ENCODE peak calls at places on chromosomes 11 and 22, in ten cellular contexts. J is CD8-positive, alpha-beta memory T cell; M is mesenchymal stem cell; C is breast epithelium; W is heart right ventricle; L is neural progenitor cell; V is GM23338; F is CD4-positive, alpha-beta memory T cell; T is tibial nerve; Q is left ventricle myocardium inferior. B is an unnamed sample.

GRCh38 chr11:1390603-1391164 is 950 bp downstream of the BRSK2 start:
- DNase-seq in J (no peak), M (peak; percentile 15), C (no peak), W (peak; percentile 60), L (peak; percentile 90), V (peak; percentile 65), F (no peak), T (no peak), Q (peak; percentile 57), B (no peak)

GRCh38 chr11:1078191-1078601 is 3.5 kb downstream of the MUC2 start:
- DNase-seq in J (no peak), M (no peak), C (no peak), W (peak; percentile 11), L (peak; percentile 1), V (no peak), F (no peak), T (no peak), Q (no peak), B (peak; percentile 12)

GRCh38 chr11:14373941-14374646 is 15.1 kb upstream of the RRAS2 start:
- DNase-seq in J (no peak), M (no peak), C (peak; percentile 53), W (no peak), L (no peak), V (no peak), F (no peak), T (peak; percentile 28), Q (no peak), B (peak; percentile 26)

GRCh38 chr11:72389116-72389515 is 45.2 kb downstream of the CLPB start:
- DNase-seq in J (no peak), M (no peak), C (no peak), W (no peak), L (no peak), V (no peak), F (no peak), T (no peak), Q (no peak), B (no peak)

GRCh38 chr11:80097146-80097545 is 656.3 kb upstream of the TENM4 start:
- DNase-seq in J (no peak), M (no peak), C (no peak), W (no peak), L (no peak), V (no peak), F (no peak), T (no peak), Q (no peak), B (no peak)

GRCh38 chr11:14378171-14378570 is 19.2 kb upstream of the RRAS2 start:
- DNase-seq in J (no peak), M (no peak), C (no peak), W (no peak), L (no peak), V (no peak), F (no peak), T (no peak), Q (no peak), B (no peak)

GRCh38 chr11:80727315-80727714 is 1286.5 kb upstream of the TENM4 start:
- DNase-seq in J (no peak), M (peak; percentile 28), C (no peak), W (no peak), L (peak; percentile 60), V (peak; percentile 81), F (no peak), T (no peak), Q (no peak), B (no peak)

GRCh38 chr11:78698612-78699011 is 123.9 kb upstream of the NARS2 start:
- DNase-seq in J (no peak), M (no peak), C (no peak), W (peak; percentile 46), L (no peak), V (no peak), F (no peak), T (peak; percentile 52), Q (peak; percentile 66), B (no peak)

GRCh38 chr11:93525601-93526000 is 17.6 kb downstream of the SMCO4 start:
- DNase-seq in J (no peak), M (peak; percentile 51), C (no peak), W (no peak), L (no peak), V (no peak), F (no peak), T (no peak), Q (no peak), B (no peak)

GRCh38 chr11:36817336-36817965 is 219.4 kb upstream of the RAG2 start:
- DNase-seq in J (no peak), M (peak; percentile 50), C (no peak), W (no peak), L (no peak), V (no peak), F (no peak), T (no peak), Q (no peak), B (no peak)

GRCh38 chr11:117921893-117922292 is 7.3 kb downstream of the TMPRSS13 start:
- DNase-seq in J (no peak), M (no peak), C (no peak), W (no peak), L (no peak), V (no peak), F (no peak), T (no peak), Q (no peak), B (no peak)

GRCh38 chr11:83159901-83160865 is 3.3 kb downstream of the PCF11 start:
- DNase-seq in J (no peak), M (peak; percentile 39), C (peak; percentile 55), W (no peak), L (no peak), V (no peak), F (no peak), T (no peak), Q (no peak), B (no peak)
- H3K4me3 ChIP-seq in J (peak overlapping the region; percentile 100), M (peak overlapping the region; percentile 86), C (peak overlapping the region; percentile 99), W (peak overlapping the region; percentile 86), L (peak overlapping the region; percentile 91), V (peak overlapping the region; percentile 92), F (peak overlapping the region; percentile 42), T (peak overlapping the region; percentile 84), Q (peak overlapping the region; percentile 91), B (peak overlapping the region; percentile 98)

GRCh38 chr22:31896472-31896871 is 47.9 kb upstream of the YWHAH start:
- DNase-seq in J (no peak), M (no peak), C (no peak), W (no peak), L (no peak), V (no peak), F (no peak), T (no peak), Q (no peak), B (no peak)

GRCh38 chr22:31893460-31893859 is 50.9 kb upstream of the YWHAH start:
- DNase-seq in J (no peak), M (no peak), C (no peak), W (no peak), L (no peak), V (no peak), F (no peak), T (no peak), Q (no peak), B (no peak)

GRCh38 chr22:31895317-31896133 is 48.8 kb upstream of the YWHAH start:
- DNase-seq in J (no peak), M (no peak), C (no peak), W (no peak), L (no peak), V (no peak), F (no peak), T (no peak), Q (no peak), B (no peak)

GRCh38 chr22:31892080-31892433 is 52.3 kb upstream of the YWHAH start:
- DNase-seq in J (no peak), M (no peak), C (no peak), W (no peak), L (no peak), V (no peak), F (no peak), T (no peak), Q (no peak), B (no peak)

GRCh38 chr22:31891366-31892079 is 52.8 kb upstream of the YWHAH start:
- DNase-seq in J (no peak), M (peak; percentile 29), C (no peak), W (no peak), L (peak; percentile 18), V (no peak), F (no peak), T (no peak), Q (no peak), B (no peak)
- H3K27ac ChIP-seq in J (no peak overlapping the region), M (no peak overlapping the region), C (no peak overlapping the region), W (no peak overlapping the region), L (peak overlapping the region; percentile 57), V (peak overlapping the region; percentile 43), F (no peak overlapping the region), T (peak overlapping the region; percentile 7), Q (no peak overlapping the region), B (no peak overlapping the region)

GRCh38 chr11:123525072-123525471 is 95.0 kb downstream of the GRAMD1B start:
- DNase-seq in J (no peak), M (no peak), C (no peak), W (no peak), L (no peak), V (no peak), F (no peak), T (no peak), Q (no peak), B (no peak)
- H3K4me3 ChIP-seq in J (no peak overlapping the region), M (peak overlapping the region; percentile 76), C (peak overlapping the region; percentile 38), W (no peak overlapping the region), L (no peak overlapping the region), V (no peak overlapping the region), F (no peak overlapping the region), T (peak overlapping the region; percentile 38), Q (peak overlapping the region; percentile 59), B (no peak overlapping the region)

GRCh38 chr22:36340621-36341020 is 47.1 kb downstream of the MYH9 start:
- DNase-seq in J (no peak), M (no peak), C (no peak), W (no peak), L (peak; percentile 38), V (no peak), F (no peak), T (no peak), Q (no peak), B (no peak)

GRCh38 chr22:36343070-36343719 is 44.6 kb downstream of the MYH9 start:
- DNase-seq in J (no peak), M (no peak), C (no peak), W (no peak), L (no peak), V (no peak), F (no peak), T (no peak), Q (no peak), B (no peak)

GRCh38 chr22:36341640-36342041 is 46.1 kb downstream of the MYH9 start:
- DNase-seq in J (no peak), M (no peak), C (no peak), W (no peak), L (no peak), V (no peak), F (no peak), T (no peak), Q (no peak), B (no peak)

GRCh38 chr22:36344106-36344827 is 43.5 kb downstream of the MYH9 start:
- DNase-seq in J (no peak), M (no peak), C (no peak), W (no peak), L (no peak), V (no peak), F (no peak), T (no peak), Q (no peak), B (no peak)

DNA sequence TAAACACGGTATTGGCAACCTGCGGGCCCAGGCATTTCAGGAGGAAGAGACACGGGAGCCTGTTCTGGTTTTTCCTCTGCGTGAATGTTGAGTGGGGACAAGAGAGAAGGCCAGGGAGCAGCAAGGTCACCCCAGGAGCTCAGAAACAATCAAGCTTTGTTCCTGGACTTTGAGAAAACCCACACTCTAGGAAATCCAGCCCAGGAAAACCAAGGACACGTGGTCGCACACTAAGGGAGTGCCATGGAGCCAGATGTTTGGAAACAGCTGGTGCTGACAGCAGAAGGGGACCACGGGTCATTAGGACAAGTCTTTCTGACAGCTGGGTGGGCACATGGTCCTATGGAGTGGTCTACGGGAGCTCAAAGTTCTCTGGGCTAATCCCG is 44.1 kb downstream of the MYH9 start:
- DNase-seq in J (no peak), M (no peak), C (no peak), W (no peak), L (no peak), V (no peak), F (no peak), T (no peak), Q (no peak), B (no peak)
- H3K27ac ChIP-seq in J (no peak overlapping the region), M (peak overlapping the region; percentile 81), C (peak overlapping the region; percentile 97), W (peak overlapping the region; percentile 26), L (no peak overlapping the region), V (peak overlapping the region; percentile 66), F (peak overlapping the region; percentile 46), T (peak overlapping the region; percentile 92), Q (peak overlapping the region; percentile 100), B (peak overlapping the region; percentile 53)